ENCODE peak calls at places on chromosomes 1 and 21, in four cellular contexts. One of them, this sample, is unnamed.

GRCh38 chr1:85166343-85166742 is 34.5 kb downstream of the SYDE2 start:
- DNase-seq in CD4-positive, alpha-beta T cell: no peak
- DNase-seq in GM06990: no peak
- DNase-seq in OCI-LY7: no peak
- DNase-seq in this sample: no peak

GRCh38 chr1:235901461-235901860 is 34.8 kb upstream of the LYST start:
- DNase-seq in CD4-positive, alpha-beta T cell: no peak
- DNase-seq in GM06990: no peak
- DNase-seq in OCI-LY7: no peak
- DNase-seq in this sample: no peak

GRCh38 chr1:203564024-203564423 is 62.6 kb upstream of the ATP2B4 start:
- DNase-seq in CD4-positive, alpha-beta T cell: no peak
- DNase-seq in GM06990: no peak
- DNase-seq in OCI-LY7: no peak
- DNase-seq in this sample: no peak

GRCh38 chr1:175033931-175034330 is 10.7 kb upstream of the MRPS14 start:
- DNase-seq in CD4-positive, alpha-beta T cell: no peak
- DNase-seq in GM06990: no peak
- DNase-seq in OCI-LY7: no peak
- DNase-seq in this sample: no peak

GRCh38 chr1:151369621-151370048 is 2.9 kb downstream of the SELENBP1 start:
- DNase-seq in CD4-positive, alpha-beta T cell: no peak
- DNase-seq in GM06990: no peak
- DNase-seq in OCI-LY7: no peak
- DNase-seq in this sample: no peak

GRCh38 chr1:7393141-7393540 is 378.0 kb upstream of the VAMP3 start:
- DNase-seq in CD4-positive, alpha-beta T cell: no peak
- DNase-seq in GM06990: no peak
- DNase-seq in OCI-LY7: no peak
- DNase-seq in this sample: no peak

GRCh38 chr1:60904079-60904852 is 178.1 kb upstream of the NFIA start:
- DNase-seq in CD4-positive, alpha-beta T cell: no peak
- DNase-seq in GM06990: no peak
- DNase-seq in OCI-LY7: no peak
- DNase-seq in this sample: no peak

GRCh38 chr1:31529999-31530705 is 46.2 kb upstream of the TINAGL1 start:
- DNase-seq in CD4-positive, alpha-beta T cell: no peak
- DNase-seq in GM06990: no peak
- DNase-seq in OCI-LY7: no peak
- DNase-seq in this sample: no peak

GRCh38 chr21:27408826-27409225 is 441.9 kb upstream of the ADAMTS5 start:
- DNase-seq in CD4-positive, alpha-beta T cell: no peak
- DNase-seq in GM06990: no peak
- DNase-seq in OCI-LY7: no peak
- DNase-seq in this sample: no peak

GRCh38 chr21:31898898-31899630 is 26.2 kb downstream of the HUNK start:
- DNase-seq in CD4-positive, alpha-beta T cell: no peak
- DNase-seq in GM06990: no peak
- DNase-seq in OCI-LY7: no peak
- DNase-seq in this sample: no peak

GRCh38 chr1:16924919-16925477 is 3.3 kb downstream of the CROCC start:
- DNase-seq in CD4-positive, alpha-beta T cell: no peak
- DNase-seq in GM06990: no peak
- DNase-seq in OCI-LY7: no peak
- DNase-seq in this sample: peak; percentile 60

GRCh38 chr1:26289158-26290059 is 9.5 kb downstream of the SH3BGRL3 start:
- DNase-seq in CD4-positive, alpha-beta T cell: peak; percentile 22
- DNase-seq in GM06990: peak; percentile 76
- DNase-seq in OCI-LY7: peak; percentile 98
- DNase-seq in this sample: no peak

GRCh38 chr1:77874804-77875445 is 13.5 kb upstream of the NEXN start:
- DNase-seq in CD4-positive, alpha-beta T cell: no peak
- DNase-seq in GM06990: no peak
- DNase-seq in OCI-LY7: no peak
- DNase-seq in this sample: no peak

GRCh38 chr1:46172321-46172720 is 2.6 kb upstream of the TSPAN1 start:
- DNase-seq in CD4-positive, alpha-beta T cell: no peak
- DNase-seq in GM06990: no peak
- DNase-seq in OCI-LY7: no peak
- DNase-seq in this sample: no peak

GRCh38 chr1:146051452-146051852 is 29.9 kb upstream of the HJV start:
- DNase-seq in CD4-positive, alpha-beta T cell: no peak
- DNase-seq in GM06990: peak; percentile 83
- DNase-seq in OCI-LY7: no peak
- DNase-seq in this sample: no peak

GRCh38 chr1:248404024-248404423 is 1.2 kb downstream of the OR2T1 start:
- DNase-seq in CD4-positive, alpha-beta T cell: no peak
- DNase-seq in GM06990: peak; percentile 57
- DNase-seq in OCI-LY7: no peak
- DNase-seq in this sample: no peak
- TF ChIP-seq CTCF in CD4-positive, alpha-beta T cell: no peak
- TF ChIP-seq CTCF in GM06990: peak; percentile 31
- TF ChIP-seq CTCF in OCI-LY7: peak; percentile 64
- TF ChIP-seq CTCF in this sample: no peak

DNA sequence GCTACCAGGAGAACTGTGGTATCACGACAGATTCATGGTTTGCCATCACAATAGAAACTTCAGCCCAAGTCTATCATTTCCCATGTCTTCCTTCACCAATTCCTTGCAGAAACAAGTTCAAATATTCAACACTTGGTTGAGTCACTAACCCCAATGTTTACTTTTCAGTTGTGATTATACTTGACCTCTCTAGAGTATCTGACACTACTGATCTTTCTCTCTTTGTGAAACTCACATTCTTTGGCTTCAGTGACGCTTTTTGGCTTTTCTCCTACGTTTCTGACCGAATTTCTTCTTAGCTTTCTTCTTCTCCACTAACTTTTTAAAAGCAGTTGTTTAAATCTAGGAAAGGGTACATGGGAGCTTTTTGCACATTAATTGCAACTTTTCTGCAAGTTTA is 48.8 kb upstream of the HMGB4 start:
- DNase-seq in CD4-positive, alpha-beta T cell: no peak
- DNase-seq in GM06990: no peak
- DNase-seq in OCI-LY7: no peak
- DNase-seq in this sample: no peak
- TF ChIP-seq CTCF in CD4-positive, alpha-beta T cell: no peak
- TF ChIP-seq CTCF in GM06990: no peak
- TF ChIP-seq CTCF in OCI-LY7: no peak
- TF ChIP-seq CTCF in this sample: no peak

GRCh38 chr1:52848423-52848822 is 5.9 kb downstream of the ZYG11A start:
- DNase-seq in CD4-positive, alpha-beta T cell: no peak
- DNase-seq in GM06990: no peak
- DNase-seq in OCI-LY7: no peak
- DNase-seq in this sample: no peak

DNA sequence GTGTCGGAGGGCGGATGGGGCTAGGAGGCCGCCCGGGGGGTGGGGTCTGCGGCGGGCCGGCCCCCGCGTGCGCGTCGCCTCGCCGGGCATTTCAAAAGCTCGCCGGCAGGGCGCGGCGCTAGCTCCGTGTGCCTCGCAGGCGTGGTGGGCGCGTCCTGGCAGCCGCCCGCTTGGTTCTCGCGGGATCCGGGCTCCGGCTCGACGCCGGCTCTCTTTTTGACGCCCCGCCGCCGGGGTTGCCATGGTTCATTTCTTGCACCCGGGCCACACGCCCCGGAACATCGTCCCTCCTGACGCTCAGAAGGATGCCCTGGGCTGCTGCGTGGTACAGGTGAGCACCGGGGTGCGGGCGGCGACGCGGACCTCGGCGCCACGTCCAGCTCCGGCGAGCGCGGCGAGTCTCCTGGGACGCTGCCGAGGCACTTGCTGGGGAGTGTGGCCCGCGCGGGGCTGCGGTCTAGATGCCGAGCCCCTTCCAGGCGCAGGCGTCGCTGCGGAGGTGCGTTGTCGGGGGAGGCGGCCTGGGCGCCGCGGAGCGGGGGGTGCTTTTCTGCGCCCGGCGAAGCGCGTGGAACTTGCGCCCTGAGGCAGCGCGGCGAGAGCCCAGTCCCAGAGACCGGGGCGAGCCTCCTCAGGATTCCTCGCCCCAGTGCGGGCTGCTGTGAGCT is at the start of gene ZYG11A:
- DNase-seq in CD4-positive, alpha-beta T cell: peak; percentile 44
- DNase-seq in GM06990: peak; percentile 95
- DNase-seq in OCI-LY7: no peak
- DNase-seq in this sample: peak; percentile 84
- TF ChIP-seq CTCF in CD4-positive, alpha-beta T cell: peak; percentile 51
- TF ChIP-seq CTCF in GM06990: no peak
- TF ChIP-seq CTCF in OCI-LY7: no peak
- TF ChIP-seq CTCF in this sample: peak; percentile 59

GRCh38 chr1:212674872-212675271 is 24.8 kb downstream of the BATF3 start:
- DNase-seq in CD4-positive, alpha-beta T cell: no peak
- DNase-seq in GM06990: no peak
- DNase-seq in OCI-LY7: no peak
- DNase-seq in this sample: no peak

GRCh38 chr1:212675675-212676074 is 24.0 kb downstream of the BATF3 start:
- DNase-seq in CD4-positive, alpha-beta T cell: no peak
- DNase-seq in GM06990: no peak
- DNase-seq in OCI-LY7: no peak
- DNase-seq in this sample: no peak

GRCh38 chr1:212677573-212677972 is 22.1 kb downstream of the BATF3 start:
- DNase-seq in CD4-positive, alpha-beta T cell: no peak
- DNase-seq in GM06990: no peak
- DNase-seq in OCI-LY7: no peak
- DNase-seq in this sample: no peak

GRCh38 chr1:212678456-212679410 is 20.9 kb downstream of the BATF3 start:
- DNase-seq in CD4-positive, alpha-beta T cell: no peak
- DNase-seq in GM06990: peak; percentile 85
- DNase-seq in OCI-LY7: peak; percentile 23
- DNase-seq in this sample: no peak

GRCh38 chr1:212677136-212677535 is 22.5 kb downstream of the BATF3 start:
- DNase-seq in CD4-positive, alpha-beta T cell: no peak
- DNase-seq in GM06990: no peak
- DNase-seq in OCI-LY7: no peak
- DNase-seq in this sample: no peak
- TF ChIP-seq CTCF in CD4-positive, alpha-beta T cell: no peak
- TF ChIP-seq CTCF in GM06990: peak; percentile 23
- TF ChIP-seq CTCF in OCI-LY7: peak; percentile 32
- TF ChIP-seq CTCF in this sample: no peak

GRCh38 chr1:162230096-162230495 is 146.6 kb downstream of the SPATA46 start:
- DNase-seq in CD4-positive, alpha-beta T cell: no peak
- DNase-seq in GM06990: no peak
- DNase-seq in OCI-LY7: peak; percentile 1
- DNase-seq in this sample: no peak
- TF ChIP-seq CTCF in CD4-positive, alpha-beta T cell: no peak
- TF ChIP-seq CTCF in GM06990: peak; percentile 9
- TF ChIP-seq CTCF in OCI-LY7: peak; percentile 27
- TF ChIP-seq CTCF in this sample: no peak

DNA sequence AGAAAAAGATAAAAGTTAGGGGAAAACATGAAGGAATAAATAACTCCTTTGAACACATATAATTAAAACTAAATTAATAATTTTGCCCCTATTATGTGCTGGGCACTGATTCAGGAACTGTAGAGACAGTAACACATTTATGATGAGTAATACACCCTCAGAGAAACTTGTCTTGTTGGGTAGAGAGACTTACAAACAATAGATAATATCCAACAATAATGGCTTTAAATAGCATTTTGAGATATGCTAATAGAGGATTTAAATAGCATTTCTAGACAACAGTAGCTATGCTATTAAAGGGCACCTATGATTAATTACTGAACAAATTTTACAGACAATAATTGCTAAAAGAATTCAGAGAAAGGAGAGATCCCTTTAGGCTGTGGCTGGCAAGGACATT is 455.5 kb downstream of the NUF2 start:
- DNase-seq in CD4-positive, alpha-beta T cell: no peak
- DNase-seq in GM06990: no peak
- DNase-seq in OCI-LY7: no peak
- DNase-seq in this sample: no peak
- TF ChIP-seq CTCF in CD4-positive, alpha-beta T cell: no peak
- TF ChIP-seq CTCF in GM06990: no peak
- TF ChIP-seq CTCF in OCI-LY7: no peak
- TF ChIP-seq CTCF in this sample: no peak

DNA sequence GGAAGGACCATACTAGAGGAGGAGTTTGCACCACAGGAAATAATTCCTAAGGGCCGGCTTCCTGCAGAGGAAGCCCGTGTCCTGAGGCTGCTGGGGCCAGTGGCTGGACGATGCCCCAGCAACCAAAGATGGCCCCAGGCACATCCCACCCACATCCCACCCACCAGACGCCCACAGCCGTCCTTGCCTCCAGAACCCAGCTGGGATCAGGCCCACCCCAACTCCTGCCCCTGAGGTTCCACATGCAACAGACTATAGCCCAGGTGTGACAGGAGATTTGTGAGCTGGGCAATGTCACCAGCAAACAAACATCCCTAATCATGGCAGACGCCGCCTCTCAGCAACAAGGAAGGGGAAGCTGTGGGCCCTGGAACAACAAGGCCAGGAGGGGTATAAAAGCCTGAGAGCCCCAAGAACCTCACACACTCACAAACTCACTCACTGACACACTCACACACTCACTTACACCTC is at the start of gene KRTAP10-9:
- DNase-seq in CD4-positive, alpha-beta T cell: no peak
- DNase-seq in GM06990: no peak
- DNase-seq in OCI-LY7: no peak
- DNase-seq in this sample: no peak
- TF ChIP-seq CTCF in CD4-positive, alpha-beta T cell: no peak
- TF ChIP-seq CTCF in GM06990: no peak
- TF ChIP-seq CTCF in OCI-LY7: no peak
- TF ChIP-seq CTCF in this sample: no peak

GRCh38 chr1:109630881-109631512 is 11.4 kb downstream of the AMPD2 start:
- DNase-seq in CD4-positive, alpha-beta T cell: no peak
- DNase-seq in GM06990: no peak
- DNase-seq in OCI-LY7: no peak
- DNase-seq in this sample: no peak

GRCh38 chr1:109629372-109630030 is 9.9 kb downstream of the AMPD2 start:
- DNase-seq in CD4-positive, alpha-beta T cell: no peak
- DNase-seq in GM06990: no peak
- DNase-seq in OCI-LY7: no peak
- DNase-seq in this sample: no peak

GRCh38 chr1:109628540-109629321 is 9.1 kb downstream of the AMPD2 start:
- DNase-seq in CD4-positive, alpha-beta T cell: no peak
- DNase-seq in GM06990: no peak
- DNase-seq in OCI-LY7: no peak
- DNase-seq in this sample: no peak

GRCh38 chr1:109631513-109632260 is 12.1 kb downstream of the AMPD2 start:
- DNase-seq in CD4-positive, alpha-beta T cell: no peak
- DNase-seq in GM06990: no peak
- DNase-seq in OCI-LY7: no peak
- DNase-seq in this sample: no peak

GRCh38 chr1:109630081-109630880 is 10.6 kb downstream of the AMPD2 start:
- DNase-seq in CD4-positive, alpha-beta T cell: peak; percentile 32
- DNase-seq in GM06990: no peak
- DNase-seq in OCI-LY7: peak; percentile 41
- DNase-seq in this sample: no peak
- TF ChIP-seq CTCF in CD4-positive, alpha-beta T cell: peak; percentile 24
- TF ChIP-seq CTCF in GM06990: no peak
- TF ChIP-seq CTCF in OCI-LY7: peak; percentile 20
- TF ChIP-seq CTCF in this sample: peak; percentile 45

GRCh38 chr1:53484705-53485477 is 25.7 kb downstream of the DMRTB1 start:
- DNase-seq in CD4-positive, alpha-beta T cell: no peak
- DNase-seq in GM06990: no peak
- DNase-seq in OCI-LY7: no peak
- DNase-seq in this sample: no peak
- TF ChIP-seq CTCF in CD4-positive, alpha-beta T cell: no peak
- TF ChIP-seq CTCF in GM06990: no peak
- TF ChIP-seq CTCF in OCI-LY7: no peak
- TF ChIP-seq CTCF in this sample: no peak

This sample was measured in glutamatergic neuron.